ENCODE peak calls at places on chromosomes 13 and 19, in five cellular contexts. Q is A549, G is endothelial cell of umbilical vein, N is K562, E is HCT116. P is an unnamed sample.

GRCh38 chr13:78326608-78327007 is 276.7 kb downstream of the POU4F1 start:
- DNase-seq in Q (no peak), G (peak), N (no peak), E (no peak), P (peak)

GRCh38 chr19:39996218-39996810 is 546 bp upstream of the ZNF546 start:
- DNase-seq in Q (peak), G (no peak), N (peak), E (peak), P (peak)

GRCh38 chr19:17109962-17110598 is 34.5 kb downstream of the MYO9B start:
- DNase-seq in Q (no peak), G (no peak), N (no peak), E (no peak), P (peak)

GRCh38 chr19:15452111-15453047 is 2.6 kb upstream of the WIZ start:
- DNase-seq in Q (peak), G (peak), N (peak), E (peak), P (peak)

GRCh38 chr13:98508280-98509074 is 68.4 kb downstream of the STK24 start:
- DNase-seq in Q (no peak), G (no peak), N (no peak), E (peak), P (no peak)

GRCh38 chr13:40155176-40155575 is 499.7 kb downstream of the COG6 start:
- DNase-seq in Q (no peak), G (no peak), N (no peak), E (no peak), P (no peak)

GRCh38 chr13:46721054-46721453 is 75.9 kb downstream of the ESD start:
- DNase-seq in Q (peak), G (peak), N (no peak), E (peak), P (peak)

GRCh38 chr19:50896591-50897190 is 14.5 kb downstream of the KLK4 start:
- DNase-seq in Q (no peak), G (no peak), N (peak), E (peak), P (peak)

GRCh38 chr13:30334663-30335386 is 27.5 kb upstream of the KATNAL1 start:
- DNase-seq in Q (peak), G (peak), N (peak), E (peak), P (peak)

GRCh38 chr19:35211545-35212230 is 16.9 kb downstream of the FAM187B start:
- DNase-seq in Q (no peak), G (peak), N (no peak), E (no peak), P (peak)

GRCh38 chr19:15287496-15287895 is 44.8 kb downstream of the BRD4 start:
- DNase-seq in Q (no peak), G (no peak), N (no peak), E (no peak), P (no peak)

GRCh38 chr19:6925801-6926751 is 38.7 kb downstream of the ADGRE1 start:
- DNase-seq in Q (peak), G (no peak), N (no peak), E (no peak), P (peak)

GRCh38 chr13:94464771-94465170 is 14.7 kb downstream of the DCT start:
- DNase-seq in Q (no peak), G (no peak), N (no peak), E (no peak), P (no peak)

GRCh38 chr13:75986818-75987217 is 350.7 kb downstream of the LMO7 start:
- DNase-seq in Q (no peak), G (no peak), N (no peak), E (no peak), P (no peak)

GRCh38 chr13:98576215-98576945 is 527 bp downstream of the STK24 start:
- DNase-seq in Q (no peak), G (peak), N (peak), E (no peak), P (peak)

GRCh38 chr19:47998800-47999199 is 4.4 kb downstream of the ELSPBP1 start:
- DNase-seq in Q (no peak), G (no peak), N (peak), E (no peak), P (no peak)

GRCh38 chr19:49148784-49149651 is 6.2 kb downstream of the HRC start:
- DNase-seq in Q (peak), G (peak), N (peak), E (peak), P (peak)
- TF ChIP-seq POLR2A in Q (peak), G (no peak), N (peak), E (peak), P (no peak)

GRCh38 chr19:38655148-38655824 is 7.8 kb downstream of the ACTN4 start:
- DNase-seq in Q (no peak), G (no peak), N (no peak), E (no peak), P (no peak)

GRCh38 chr19:38650911-38651584 is 3.6 kb downstream of the ACTN4 start:
- DNase-seq in Q (no peak), G (peak), N (no peak), E (no peak), P (peak)

GRCh38 chr19:38654478-38655079 is 7.1 kb downstream of the ACTN4 start:
- DNase-seq in Q (no peak), G (peak), N (no peak), E (no peak), P (no peak)

GRCh38 chr19:38650180-38650775 is 2.8 kb downstream of the ACTN4 start:
- DNase-seq in Q (no peak), G (no peak), N (no peak), E (no peak), P (no peak)

DNA sequence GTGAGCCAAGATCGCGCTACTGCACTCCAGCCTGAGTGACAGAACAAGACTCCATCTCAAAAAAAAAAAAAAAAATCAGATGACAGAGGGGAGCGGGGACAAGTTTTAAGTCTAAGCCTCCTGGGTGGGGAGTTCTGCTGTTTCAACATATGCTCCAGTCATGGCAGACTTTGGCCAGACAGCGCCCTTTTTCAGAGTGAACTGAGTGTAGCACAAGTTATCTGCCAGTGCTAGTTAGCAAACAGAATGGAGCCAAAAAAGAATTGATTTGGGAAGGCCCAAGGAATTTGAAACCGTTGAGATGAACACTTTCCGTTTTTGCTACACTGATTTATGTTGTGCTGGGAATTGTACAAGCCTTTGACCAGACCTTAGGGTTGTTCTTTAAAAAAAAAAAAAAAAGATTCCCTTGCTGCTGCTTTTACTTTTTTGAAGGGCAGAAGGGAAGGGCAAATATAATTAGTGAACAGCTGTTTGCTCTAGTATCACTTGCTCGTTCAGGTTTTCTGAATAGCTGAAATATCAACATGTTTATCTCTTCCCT is 5.7 kb downstream of the ACTN4 start:
- DNase-seq in Q (no peak), G (peak), N (no peak), E (no peak), P (no peak)
- H3K4me3 ChIP-seq in Q (peak), G (no peak), N (no peak), E (no peak), P (peak)

DNA sequence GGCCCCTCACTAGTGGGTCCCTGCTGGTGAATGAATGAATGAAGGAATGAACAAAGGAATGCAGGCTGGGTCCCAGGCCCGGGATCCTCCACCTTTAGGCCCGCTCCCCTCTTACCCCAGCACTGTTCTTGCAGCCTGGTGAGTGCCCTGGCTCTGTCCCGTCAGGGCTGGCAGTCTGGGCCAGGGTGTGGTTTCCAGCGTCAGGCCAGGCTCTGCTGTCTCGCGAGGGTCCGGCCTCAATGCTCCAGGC is 317 bp downstream of the LYL1 start:
- DNase-seq in Q (no peak), G (no peak), N (no peak), E (no peak), P (no peak)
- TF ChIP-seq MAX in Q (no peak), G (no peak), N (peak), E (no peak), P (no peak)

GRCh38 chr13:106524108-106524507 is 11.4 kb downstream of the EFNB2 start:
- DNase-seq in Q (no peak), G (no peak), N (no peak), E (no peak), P (no peak)
- TF ChIP-seq POLR2A in Q (no peak), G (no peak), N (no peak), E (no peak), P (no peak)

GRCh38 chr19:3949997-3950859 is 17.4 kb downstream of the NMRK2 start:
- DNase-seq in Q (no peak), G (no peak), N (peak), E (no peak), P (no peak)
- H3K4me3 ChIP-seq in Q (no peak), G (no peak), N (no peak), E (no peak), P (no peak)